ENCODE peak calls at places on chromosome 14, in five cellular contexts. K is activated CD8-positive, alpha-beta T cell treated with anti-CD3 and anti-CD28 coated beads for 36 hours; E is astrocyte of the spinal cord; V is fibroblast of pulmonary artery; W is body of pancreas. C is an unnamed sample.

GRCh38 chr14:25406818-25407217 is 356.9 kb upstream of the STXBP6 start:
- DNase-seq in W (peak; percentile 29), K (peak; percentile 46), E (no peak), V (peak; percentile 27), C (no peak)

GRCh38 chr14:57089901-57090300 is 178.8 kb downstream of the EXOC5 start:
- DNase-seq in E (no peak), W (no peak), V (no peak), K (no peak), C (no peak)

GRCh38 chr14:71290960-71291466 is 383.8 kb downstream of the PCNX1 start:
- DNase-seq in W (no peak), K (peak; percentile 72), E (peak; percentile 90), V (peak; percentile 81), C (peak; percentile 38)

GRCh38 chr14:73786942-73787759 is 64.5 kb upstream of the PTGR2 start:
- DNase-seq in E (peak; percentile 37), W (peak; percentile 71), V (no peak), K (peak; percentile 66), C (peak; percentile 74)

GRCh38 chr14:35632276-35633071 is 98.5 kb downstream of the INSM2 start:
- DNase-seq in W (no peak), E (no peak), K (no peak), V (peak; percentile 25), C (no peak)

GRCh38 chr14:52076334-52076733 is 7.5 kb upstream of the NID2 start:
- DNase-seq in W (no peak), K (no peak), V (peak; percentile 62), E (peak; percentile 79), C (no peak)

GRCh38 chr14:81275995-81276698 is 55.4 kb upstream of the GTF2A1 start:
- DNase-seq in E (no peak), K (no peak), V (no peak), W (no peak), C (peak; percentile 27)

GRCh38 chr14:92651106-92651792 is 97.2 kb downstream of the LGMN start:
- DNase-seq in W (no peak), E (no peak), V (no peak), K (peak; percentile 94), C (peak; percentile 85)

GRCh38 chr14:92253381-92253894 is 69.5 kb upstream of the SLC24A4 start:
- DNase-seq in E (no peak), K (no peak), V (no peak), W (no peak), C (no peak)

GRCh38 chr14:61877050-61877390 is 114.8 kb downstream of the SNAPC1 start:
- DNase-seq in K (no peak), V (no peak), W (no peak), E (no peak), C (no peak)

GRCh38 chr14:46250113-46250703 is 401.4 kb downstream of the RPL10L start:
- DNase-seq in E (peak; percentile 14), V (peak; percentile 31), K (no peak), W (no peak), C (peak; percentile 7)

GRCh38 chr14:83483063-83483462 is 1949.4 kb upstream of the SEL1L start:
- DNase-seq in V (peak; percentile 36), E (peak; percentile 28), K (no peak), W (no peak), C (no peak)

GRCh38 chr14:56774503-56774902 is 35.8 kb downstream of the OTX2 start:
- DNase-seq in W (no peak), V (no peak), K (no peak), E (no peak), C (no peak)

GRCh38 chr14:24941719-24942118 is 108.2 kb downstream of the STXBP6 start:
- DNase-seq in E (no peak), W (peak; percentile 58), V (no peak), K (no peak), C (no peak)

GRCh38 chr14:26775765-26776577 is 178.1 kb upstream of the NOVA1 start:
- DNase-seq in V (peak; percentile 90), K (no peak), W (no peak), E (peak; percentile 59), C (no peak)

GRCh38 chr14:74493343-74494261 is at the start of gene ISCA2:
- DNase-seq in E (peak; percentile 100), V (peak; percentile 99), K (peak; percentile 100), W (peak; percentile 100), C (peak; percentile 99)

GRCh38 chr14:29321646-29322045 is 555.1 kb downstream of the FOXG1 start:
- DNase-seq in K (no peak), W (no peak), E (peak; percentile 72), V (peak; percentile 70), C (no peak)

GRCh38 chr14:81450100-81450531 is 50.0 kb upstream of the STON2 start:
- DNase-seq in K (no peak), V (no peak), E (peak; percentile 17), W (no peak), C (no peak)

GRCh38 chr14:85599939-85600338 is 70.0 kb downstream of the FLRT2 start:
- DNase-seq in W (no peak), K (no peak), V (peak; percentile 84), E (no peak), C (no peak)

GRCh38 chr14:39617537-39617936 is 185.3 kb upstream of the FBXO33 start:
- DNase-seq in W (no peak), K (no peak), E (peak; percentile 19), V (no peak), C (no peak)

DNA sequence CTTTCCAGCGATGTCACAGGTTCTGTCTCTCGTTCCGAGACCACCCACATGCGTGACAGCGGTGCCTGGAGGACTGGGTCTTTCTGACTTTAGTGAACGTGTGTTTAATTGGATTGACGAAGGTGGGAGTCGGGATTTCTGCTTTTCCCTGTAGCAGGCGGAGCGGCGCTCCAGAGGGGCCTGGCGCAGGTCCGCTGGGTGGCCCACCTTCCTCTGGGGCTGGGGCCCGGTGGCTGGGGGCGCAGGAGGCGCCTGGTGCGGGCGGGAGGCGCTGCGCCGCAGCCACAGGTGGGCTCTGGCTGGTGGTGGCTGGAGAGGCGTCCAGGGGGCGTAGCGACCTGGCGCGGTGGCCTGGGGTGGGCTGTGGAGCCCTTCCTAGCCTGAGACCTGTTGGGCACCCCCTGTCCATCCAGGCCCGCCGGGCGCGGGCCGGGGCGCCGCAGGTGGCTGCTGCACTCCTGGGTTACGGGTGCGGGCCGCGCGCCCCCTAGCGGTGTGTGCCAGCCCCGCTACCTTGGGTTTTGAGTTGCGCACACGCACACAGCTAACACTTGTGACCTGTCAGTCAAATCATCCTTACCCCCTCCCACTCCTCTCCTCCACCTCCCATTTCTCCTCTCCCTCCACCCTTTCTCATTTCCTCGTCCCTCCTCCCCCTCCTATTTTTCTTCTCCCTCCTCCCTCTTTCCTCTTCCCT is 2.0 kb downstream of the MEG3 start:
- DNase-seq in E (peak; percentile 76), K (no peak), W (peak; percentile 62), V (peak; percentile 81), C (no peak)
- TF ChIP-seq CTCF in E (peak; percentile 66), K (peak; percentile 27), W (peak; percentile 40), V (peak; percentile 44), C (no peak)

GRCh38 chr14:103600503-103600902 is 28.5 kb upstream of the KLC1 start:
- DNase-seq in V (no peak), E (no peak), K (no peak), W (no peak), C (no peak)

GRCh38 chr14:103594265-103594664 is 31.5 kb downstream of the COA8 start:
- DNase-seq in K (no peak), V (peak; percentile 72), W (peak; percentile 43), E (peak; percentile 83), C (no peak)

GRCh38 chr14:103593577-103593976 is 30.8 kb downstream of the COA8 start:
- DNase-seq in E (no peak), K (peak; percentile 12), V (no peak), W (no peak), C (peak; percentile 79)

DNA sequence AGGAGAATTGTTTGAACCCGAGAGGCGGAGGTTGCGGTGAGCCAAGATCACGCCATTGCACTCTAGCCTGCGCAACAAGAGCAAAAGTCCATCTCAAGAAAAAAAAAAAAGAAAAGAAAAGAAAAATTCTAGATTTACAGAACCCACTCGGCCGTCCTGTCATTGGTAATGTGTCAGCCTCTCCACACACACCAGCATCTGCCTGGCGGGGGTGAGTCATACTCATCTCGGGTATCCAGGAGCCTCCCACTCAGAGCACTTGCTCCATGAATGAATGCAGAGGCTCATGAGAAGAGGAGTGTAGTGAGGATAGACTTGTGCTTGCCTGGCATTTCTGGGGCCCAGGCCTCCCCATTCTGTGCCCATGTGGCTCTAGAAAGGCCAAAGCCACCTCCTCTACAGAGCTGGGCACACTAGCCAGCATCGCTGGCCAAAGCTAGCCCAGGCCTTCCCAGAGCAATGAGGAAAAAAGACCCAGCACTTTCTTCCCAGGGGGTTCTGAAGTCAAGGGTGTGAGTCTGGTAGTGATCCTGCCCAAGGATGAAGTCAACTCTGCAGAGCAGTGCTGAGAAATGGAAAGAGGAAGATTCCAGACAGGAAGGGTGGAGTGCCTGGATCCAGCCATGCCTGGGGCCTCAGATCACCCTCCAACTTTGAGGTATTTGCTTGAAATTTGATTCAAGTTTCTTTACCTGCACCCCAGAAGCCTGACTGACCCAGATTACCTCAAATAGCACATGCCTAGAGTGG is 31.2 kb upstream of the KLC1 start:
- DNase-seq in K (peak; percentile 13), W (no peak), E (peak; percentile 86), V (peak; percentile 82), C (no peak)
- TF ChIP-seq CTCF in K (no peak), W (no peak), E (no peak), V (no peak), C (no peak)

GRCh38 chr14:69571449-69571878 is 3.2 kb downstream of the CCDC177 start:
- DNase-seq in V (no peak), K (no peak), W (no peak), E (no peak), C (no peak)

GRCh38 chr14:69571879-69572633 is 2.6 kb downstream of the CCDC177 start:
- DNase-seq in W (peak; percentile 30), V (peak; percentile 31), K (no peak), E (no peak), C (peak; percentile 45)

GRCh38 chr14:69567563-69567962 is 7.1 kb downstream of the CCDC177 start:
- DNase-seq in W (no peak), V (no peak), K (no peak), E (no peak), C (no peak)

GRCh38 chr14:69570836-69571330 is 3.8 kb downstream of the CCDC177 start:
- DNase-seq in W (no peak), K (no peak), V (no peak), E (no peak), C (no peak)

GRCh38 chr14:69569859-69570258 is 4.8 kb downstream of the CCDC177 start:
- DNase-seq in E (no peak), V (no peak), K (no peak), W (no peak), C (no peak)
- TF ChIP-seq CTCF in E (no peak), V (no peak), K (no peak), W (no peak), C (no peak)

DNA sequence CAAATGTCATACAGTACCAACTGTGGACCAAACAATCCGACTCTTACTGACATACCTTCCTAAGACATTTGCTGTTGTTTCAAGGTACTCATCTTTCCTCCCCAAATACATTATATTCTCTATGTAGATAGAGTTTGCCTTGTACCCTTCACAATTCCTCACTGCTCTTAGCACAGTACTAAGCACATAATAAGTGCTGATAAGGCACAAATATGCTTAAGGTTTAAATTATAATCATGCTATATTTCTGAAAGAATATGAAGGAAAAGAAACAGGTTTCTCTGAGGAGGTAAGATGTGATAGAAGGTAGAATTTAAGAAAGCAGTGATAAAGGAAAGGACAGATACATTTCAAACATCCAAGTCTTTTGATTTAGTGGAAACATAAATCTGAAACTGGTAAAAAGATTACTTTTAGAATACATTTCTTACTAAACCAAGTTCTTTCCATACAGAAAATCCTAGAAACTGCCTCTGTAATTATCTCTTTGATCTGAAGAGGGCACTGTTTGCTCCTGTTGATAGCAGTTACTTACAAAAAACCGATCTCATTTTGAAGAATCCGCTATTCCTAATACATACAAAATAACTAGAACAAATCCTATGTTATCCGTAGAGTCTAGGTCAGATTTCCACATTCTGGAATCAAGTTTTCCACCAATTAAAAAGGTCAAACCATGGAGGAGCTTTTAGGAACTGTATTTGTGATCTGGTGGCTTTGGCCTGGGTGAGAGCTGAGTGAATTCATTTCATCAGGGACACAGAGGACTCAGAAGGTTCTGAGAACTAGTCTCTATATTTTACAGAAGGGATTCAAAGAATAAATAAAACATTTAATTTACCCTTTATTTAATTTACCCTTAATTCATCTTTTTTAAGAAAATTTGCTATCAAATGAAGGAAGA is 311.9 kb downstream of the DAD1 start:
- DNase-seq in E (peak; percentile 46), V (peak; percentile 38), W (no peak), K (no peak), C (peak; percentile 15)
- TF ChIP-seq CTCF in E (peak; percentile 69), V (peak; percentile 59), W (peak; percentile 39), K (no peak), C (peak; percentile 57)

C was measured in GM13977.